ENCODE peak calls at places on chromosome 2, in six cellular contexts. One of them, this sample, is unnamed.

GRCh38 chr2:216735086-216735485 is 39.7 kb upstream of the IGFBP5 start:
- DNase-seq in neuronal stem cell: no peak
- DNase-seq in NCI-H2081: no peak
- DNase-seq in CD8-positive, alpha-beta T cell: no peak
- DNase-seq in MCF 10A: no peak
- DNase-seq in activated T-cell treated with anti-CD3 and anti-CD28 coated beads for 4 hours: no peak
- DNase-seq in this sample: no peak

GRCh38 chr2:43897492-43897891 is 58.7 kb downstream of the ABCG8 start:
- DNase-seq in neuronal stem cell: no peak
- DNase-seq in NCI-H2081: no peak
- DNase-seq in CD8-positive, alpha-beta T cell: no peak
- DNase-seq in MCF 10A: no peak
- DNase-seq in activated T-cell treated with anti-CD3 and anti-CD28 coated beads for 4 hours: no peak
- DNase-seq in this sample: no peak

GRCh38 chr2:151669585-151670081 is 64.6 kb downstream of the NEB start:
- DNase-seq in neuronal stem cell: no peak
- DNase-seq in NCI-H2081: no peak
- DNase-seq in CD8-positive, alpha-beta T cell: no peak
- DNase-seq in MCF 10A: peak
- DNase-seq in activated T-cell treated with anti-CD3 and anti-CD28 coated beads for 4 hours: no peak
- DNase-seq in this sample: peak

GRCh38 chr2:168212866-168213265 is 34.5 kb downstream of the STK39 start:
- DNase-seq in neuronal stem cell: no peak
- DNase-seq in NCI-H2081: no peak
- DNase-seq in CD8-positive, alpha-beta T cell: no peak
- DNase-seq in MCF 10A: no peak
- DNase-seq in activated T-cell treated with anti-CD3 and anti-CD28 coated beads for 4 hours: no peak
- DNase-seq in this sample: no peak

GRCh38 chr2:30883822-30884221 is 76.6 kb upstream of the CAPN13 start:
- DNase-seq in neuronal stem cell: no peak
- DNase-seq in NCI-H2081: no peak
- DNase-seq in CD8-positive, alpha-beta T cell: no peak
- DNase-seq in MCF 10A: no peak
- DNase-seq in activated T-cell treated with anti-CD3 and anti-CD28 coated beads for 4 hours: no peak
- DNase-seq in this sample: no peak

GRCh38 chr2:221484761-221485499 is 87.2 kb downstream of the EPHA4 start:
- DNase-seq in neuronal stem cell: no peak
- DNase-seq in NCI-H2081: no peak
- DNase-seq in CD8-positive, alpha-beta T cell: no peak
- DNase-seq in MCF 10A: no peak
- DNase-seq in activated T-cell treated with anti-CD3 and anti-CD28 coated beads for 4 hours: no peak
- DNase-seq in this sample: no peak

GRCh38 chr2:163877316-163877715 is 141.5 kb upstream of the FIGN start:
- DNase-seq in neuronal stem cell: no peak
- DNase-seq in NCI-H2081: no peak
- DNase-seq in CD8-positive, alpha-beta T cell: no peak
- DNase-seq in MCF 10A: no peak
- DNase-seq in activated T-cell treated with anti-CD3 and anti-CD28 coated beads for 4 hours: no peak
- DNase-seq in this sample: no peak

GRCh38 chr2:102737435-102737834 is 24.4 kb upstream of the TMEM182 start:
- DNase-seq in neuronal stem cell: no peak
- DNase-seq in NCI-H2081: no peak
- DNase-seq in CD8-positive, alpha-beta T cell: no peak
- DNase-seq in MCF 10A: no peak
- DNase-seq in activated T-cell treated with anti-CD3 and anti-CD28 coated beads for 4 hours: no peak
- DNase-seq in this sample: peak

GRCh38 chr2:119943058-119943457 is 69.8 kb upstream of the EPB41L5 start:
- DNase-seq in neuronal stem cell: no peak
- DNase-seq in NCI-H2081: no peak
- DNase-seq in CD8-positive, alpha-beta T cell: no peak
- DNase-seq in MCF 10A: no peak
- DNase-seq in activated T-cell treated with anti-CD3 and anti-CD28 coated beads for 4 hours: no peak
- DNase-seq in this sample: no peak

GRCh38 chr2:239605409-239605808 is 204.6 kb upstream of the HDAC4 start:
- DNase-seq in neuronal stem cell: no peak
- DNase-seq in NCI-H2081: no peak
- DNase-seq in CD8-positive, alpha-beta T cell: no peak
- DNase-seq in MCF 10A: no peak
- DNase-seq in activated T-cell treated with anti-CD3 and anti-CD28 coated beads for 4 hours: no peak
- DNase-seq in this sample: no peak

GRCh38 chr2:46913471-46914381 is 1.9 kb downstream of the MCFD2 start:
- DNase-seq in neuronal stem cell: no peak
- DNase-seq in NCI-H2081: no peak
- DNase-seq in CD8-positive, alpha-beta T cell: no peak
- DNase-seq in MCF 10A: peak
- DNase-seq in activated T-cell treated with anti-CD3 and anti-CD28 coated beads for 4 hours: no peak
- DNase-seq in this sample: peak

GRCh38 chr2:121534007-121534406 is 3.3 kb downstream of the RNU4ATAC start:
- DNase-seq in neuronal stem cell: peak
- DNase-seq in NCI-H2081: no peak
- DNase-seq in CD8-positive, alpha-beta T cell: no peak
- DNase-seq in MCF 10A: no peak
- DNase-seq in activated T-cell treated with anti-CD3 and anti-CD28 coated beads for 4 hours: no peak
- DNase-seq in this sample: no peak

GRCh38 chr2:6667326-6667725 is 198.4 kb downstream of the CMPK2 start:
- DNase-seq in neuronal stem cell: no peak
- DNase-seq in NCI-H2081: no peak
- DNase-seq in CD8-positive, alpha-beta T cell: no peak
- DNase-seq in MCF 10A: no peak
- DNase-seq in activated T-cell treated with anti-CD3 and anti-CD28 coated beads for 4 hours: no peak
- DNase-seq in this sample: no peak

GRCh38 chr2:24994325-24994724 is 22.6 kb upstream of the DNAJC27 start:
- DNase-seq in neuronal stem cell: no peak
- DNase-seq in NCI-H2081: no peak
- DNase-seq in CD8-positive, alpha-beta T cell: no peak
- DNase-seq in MCF 10A: no peak
- DNase-seq in activated T-cell treated with anti-CD3 and anti-CD28 coated beads for 4 hours: no peak
- DNase-seq in this sample: no peak

GRCh38 chr2:176665086-176665485 is 395.8 kb downstream of the MTX2 start:
- DNase-seq in neuronal stem cell: no peak
- DNase-seq in NCI-H2081: no peak
- DNase-seq in CD8-positive, alpha-beta T cell: no peak
- DNase-seq in MCF 10A: no peak
- DNase-seq in activated T-cell treated with anti-CD3 and anti-CD28 coated beads for 4 hours: no peak
- DNase-seq in this sample: no peak

GRCh38 chr2:225002656-225003045 is 39.6 kb downstream of the DOCK10 start:
- DNase-seq in neuronal stem cell: no peak
- DNase-seq in NCI-H2081: no peak
- DNase-seq in CD8-positive, alpha-beta T cell: peak
- DNase-seq in MCF 10A: peak
- DNase-seq in activated T-cell treated with anti-CD3 and anti-CD28 coated beads for 4 hours: peak
- DNase-seq in this sample: peak

GRCh38 chr2:38731090-38731489 is 20.1 kb downstream of the SRSF7 start:
- DNase-seq in neuronal stem cell: no peak
- DNase-seq in NCI-H2081: no peak
- DNase-seq in CD8-positive, alpha-beta T cell: no peak
- DNase-seq in MCF 10A: no peak
- DNase-seq in activated T-cell treated with anti-CD3 and anti-CD28 coated beads for 4 hours: no peak
- DNase-seq in this sample: no peak

GRCh38 chr2:46657042-46657504 is 177.7 kb downstream of the TMEM247 start:
- DNase-seq in neuronal stem cell: no peak
- DNase-seq in NCI-H2081: no peak
- DNase-seq in CD8-positive, alpha-beta T cell: no peak
- DNase-seq in MCF 10A: peak
- DNase-seq in activated T-cell treated with anti-CD3 and anti-CD28 coated beads for 4 hours: no peak
- DNase-seq in this sample: peak

GRCh38 chr2:26011990-26012856 is 21.7 kb upstream of the RAB10 start:
- DNase-seq in neuronal stem cell: peak
- DNase-seq in NCI-H2081: no peak
- DNase-seq in CD8-positive, alpha-beta T cell: no peak
- DNase-seq in MCF 10A: no peak
- DNase-seq in activated T-cell treated with anti-CD3 and anti-CD28 coated beads for 4 hours: no peak
- DNase-seq in this sample: peak

GRCh38 chr2:171441470-171441869 is 7.4 kb downstream of the DCAF17 start:
- DNase-seq in neuronal stem cell: no peak
- DNase-seq in NCI-H2081: no peak
- DNase-seq in CD8-positive, alpha-beta T cell: no peak
- DNase-seq in MCF 10A: no peak
- DNase-seq in activated T-cell treated with anti-CD3 and anti-CD28 coated beads for 4 hours: no peak
- DNase-seq in this sample: no peak

GRCh38 chr2:22281033-22281432 is 1103.9 kb upstream of the KLHL29 start:
- DNase-seq in neuronal stem cell: no peak
- DNase-seq in NCI-H2081: peak
- DNase-seq in CD8-positive, alpha-beta T cell: no peak
- DNase-seq in MCF 10A: peak
- DNase-seq in activated T-cell treated with anti-CD3 and anti-CD28 coated beads for 4 hours: no peak
- DNase-seq in this sample: peak

GRCh38 chr2:105977212-105977611 is 216.9 kb downstream of the UXS1 start:
- DNase-seq in neuronal stem cell: no peak
- DNase-seq in NCI-H2081: no peak
- DNase-seq in CD8-positive, alpha-beta T cell: no peak
- DNase-seq in MCF 10A: peak
- DNase-seq in activated T-cell treated with anti-CD3 and anti-CD28 coated beads for 4 hours: no peak
- DNase-seq in this sample: peak